ENCODE peak calls at places on chromosome 20, in four cellular contexts. G is HepG2, S is K562, P is GM12878. U is an unnamed sample. For H3K4me1, the result is how much of the 10 kb centered on the place peaks cover.

GRCh38 chr20:36312724-36313441 is 6.7 kb downstream of the DLGAP4 start:
- DNase-seq in G (no peak), S (no peak), P (no peak), U (no peak)

GRCh38 chr20:13996265-13996664 is 949 bp downstream of the MACROD2 start:
- DNase-seq in G (no peak), S (no peak), P (no peak), U (no peak)

GRCh38 chr20:667351-668034 is 8.1 kb downstream of the SCRT2 start:
- DNase-seq in G (peak), S (peak), P (no peak), U (no peak)

GRCh38 chr20:32527447-32528055 is 57.6 kb downstream of the NOL4L start:
- DNase-seq in G (no peak), S (no peak), P (no peak), U (no peak)

GRCh38 chr20:10115021-10115420 is 80.2 kb downstream of the ANKEF1 start:
- DNase-seq in G (no peak), S (no peak), P (no peak), U (no peak)

GRCh38 chr20:38534756-38535155 is 46.2 kb upstream of the ADIG start:
- DNase-seq in G (no peak), S (no peak), P (no peak), U (no peak)

GRCh38 chr20:59082981-59083380 is 40.4 kb upstream of the PRELID3B start:
- DNase-seq in G (no peak), S (no peak), P (no peak), U (no peak)

GRCh38 chr20:32274359-32274758 is 3.1 kb upstream of the KIF3B start:
- DNase-seq in G (no peak), S (no peak), P (no peak), U (no peak)

GRCh38 chr20:16481977-16482376 is 91.3 kb downstream of the KIF16B start:
- DNase-seq in G (no peak), S (no peak), P (no peak), U (no peak)

GRCh38 chr20:2800590-2801458 is at the start of gene CPXM1:
- DNase-seq in G (peak), S (peak), P (no peak), U (no peak)

GRCh38 chr20:32941155-32941885 is 62.9 kb downstream of the SUN5 start:
- DNase-seq in G (no peak), S (no peak), P (no peak), U (no peak)

GRCh38 chr20:58565461-58566175 is 50.4 kb upstream of the APCDD1L start:
- DNase-seq in G (no peak), S (no peak), P (no peak), U (no peak)

GRCh38 chr20:44066645-44067606 is 120.1 kb downstream of the JPH2 start:
- DNase-seq in G (no peak), S (no peak), P (no peak), U (no peak)

GRCh38 chr20:42612262-42612661 is 577.4 kb downstream of the PTPRT start:
- DNase-seq in G (no peak), S (no peak), P (no peak), U (no peak)

GRCh38 chr20:13336308-13337089 is 115.4 kb downstream of the ISM1 start:
- DNase-seq in G (peak), S (no peak), P (no peak), U (no peak)

GRCh38 chr20:36114707-36115106 is 39.8 kb upstream of the EPB41L1 start:
- DNase-seq in G (no peak), S (no peak), P (no peak), U (no peak)

GRCh38 chr20:38278150-38278549 is 17.6 kb upstream of the KIAA1755 start:
- DNase-seq in G (no peak), S (no peak), P (no peak), U (no peak)

GRCh38 chr20:47456952-47457724 is 44.5 kb upstream of the NCOA3 start:
- DNase-seq in G (no peak), S (no peak), P (no peak), U (no peak)

GRCh38 chr20:36703530-36703929 is 42.4 kb downstream of the NDRG3 start:
- DNase-seq in G (no peak), S (no peak), P (no peak), U (no peak)

GRCh38 chr20:38129248-38129865 is 35.7 kb downstream of the TGM2 start:
- DNase-seq in G (no peak), S (no peak), P (no peak), U (no peak)

GRCh38 chr20:61520761-61521460 is 268.9 kb downstream of the CDH4 start:
- DNase-seq in G (no peak), S (no peak), P (no peak), U (no peak)

GRCh38 chr20:37955511-37955910 is 52.6 kb downstream of the VSTM2L start:
- DNase-seq in G (no peak), S (no peak), P (no peak), U (no peak)

GRCh38 chr20:32524871-32525501 is 60.1 kb downstream of the NOL4L start:
- DNase-seq in G (no peak), S (no peak), P (no peak), U (no peak)

GRCh38 chr20:10660661-10661060 is 13.1 kb downstream of the JAG1 start:
- DNase-seq in G (no peak), S (no peak), P (no peak), U (no peak)

GRCh38 chr20:58312836-58313235 is 3.3 kb downstream of the RAB22A start:
- DNase-seq in G (no peak), S (no peak), P (no peak), U (no peak)

GRCh38 chr20:19741914-19742313 is 16.1 kb upstream of the RIN2 start:
- DNase-seq in G (no peak), S (no peak), P (no peak), U (no peak)

GRCh38 chr20:9454781-9455180 is 59.6 kb upstream of the LAMP5 start:
- DNase-seq in G (no peak), S (no peak), P (no peak), U (no peak)

GRCh38 chr20:10603971-10604864 is 69.6 kb downstream of the JAG1 start:
- DNase-seq in G (peak), S (no peak), P (no peak), U (no peak)

GRCh38 chr20:3679749-3680700 is 1.8 kb downstream of the ADAM33 start:
- DNase-seq in G (no peak), S (no peak), P (no peak), U (no peak)

GRCh38 chr20:23399568-23400241 is 21.6 kb downstream of the NAPB start:
- DNase-seq in G (no peak), S (peak), P (no peak), U (no peak)

GRCh38 chr20:20393770-20394169 is 25.9 kb downstream of the INSM1 start:
- DNase-seq in G (no peak), S (no peak), P (no peak), U (no peak)

GRCh38 chr20:40251284-40251932 is 437.6 kb downstream of the MAFB start:
- DNase-seq in G (peak), S (no peak), P (no peak), U (peak)

GRCh38 chr20:38581013-38581412 is at the start of gene ADIG:
- DNase-seq in G (peak), S (no peak), P (no peak), U (no peak)

GRCh38 chr20:36717657-36718056 is 28.2 kb downstream of the NDRG3 start:
- DNase-seq in G (peak), S (no peak), P (no peak), U (no peak)

GRCh38 chr20:59145926-59146800 is 17.5 kb upstream of the ZNF831 start:
- DNase-seq in G (no peak), S (no peak), P (no peak), U (no peak)

GRCh38 chr20:35490736-35491181 is 35.4 kb downstream of the CEP250 start:
- DNase-seq in G (no peak), S (no peak), P (peak), U (no peak)

GRCh38 chr20:50417484-50418235 is 92.5 kb upstream of the PTPN1 start:
- DNase-seq in G (peak), S (peak), P (no peak), U (no peak)

GRCh38 chr20:50415031-50415515 is 95.1 kb upstream of the PTPN1 start:
- DNase-seq in G (no peak), S (no peak), P (no peak), U (no peak)

GRCh38 chr20:50416269-50416863 is 93.8 kb upstream of the PTPN1 start:
- DNase-seq in G (no peak), S (no peak), P (no peak), U (no peak)

GRCh38 chr20:50416930-50417329 is 93.3 kb upstream of the PTPN1 start:
- DNase-seq in G (no peak), S (no peak), P (no peak), U (no peak)

DNA sequence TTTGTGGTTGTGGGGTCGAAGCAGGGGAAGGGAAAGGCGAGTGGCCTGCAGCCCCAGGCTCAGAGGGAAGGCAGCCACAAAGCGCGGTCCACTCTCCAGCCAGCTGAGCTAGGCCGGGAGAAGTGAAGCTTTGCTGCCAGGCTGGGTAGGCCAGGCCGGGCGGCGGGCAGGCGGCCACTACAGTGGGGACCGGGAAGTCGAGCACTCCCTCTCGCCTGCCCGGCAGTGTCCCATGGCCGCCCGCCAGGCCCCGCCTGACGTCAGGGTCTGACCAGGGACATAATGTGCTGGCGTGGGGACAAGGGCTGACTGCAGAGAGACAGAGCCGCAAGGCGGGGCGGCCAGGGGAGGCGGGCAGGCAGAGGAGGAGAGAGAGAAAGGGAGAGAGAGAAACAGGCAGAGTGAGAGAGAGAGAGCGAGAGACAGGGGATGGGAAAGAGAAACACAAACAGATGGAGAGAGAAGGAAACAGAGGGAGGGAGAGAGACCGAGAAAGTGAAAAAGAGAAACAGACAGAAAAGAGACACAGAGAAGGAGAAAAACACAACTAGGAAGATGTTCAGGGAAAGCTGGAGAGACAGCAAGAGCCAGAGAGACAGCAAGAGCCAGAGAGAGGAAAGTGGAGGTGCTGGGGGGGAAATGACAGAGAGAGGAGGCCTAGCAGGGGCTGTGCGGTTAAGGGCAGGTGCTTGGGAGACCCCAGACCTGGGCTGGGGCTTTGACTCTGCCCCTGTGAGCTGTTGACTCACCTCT is 94.5 kb upstream of the PTPN1 start:
- DNase-seq in G (peak), S (no peak), P (no peak), U (no peak)
- TF ChIP-seq CTCF in G (peak), S (no peak), P (no peak), U (no peak)

GRCh38 chr20:24491043-24491756 is 21.8 kb downstream of the SYNDIG1 start:
- DNase-seq in G (no peak), S (no peak), P (no peak), U (no peak)
- TF ChIP-seq ATF2 in G (no peak), S (no peak), P (no peak), U (no peak)

GRCh38 chr20:17950670-17951069 is 17.9 kb downstream of the SNX5 start:
- DNase-seq in G (no peak), S (no peak), P (no peak), U (no peak)

GRCh38 chr20:17953935-17954334 is 14.7 kb downstream of the SNX5 start:
- DNase-seq in G (no peak), S (no peak), P (no peak), U (no peak)

GRCh38 chr20:17955302-17955701 is 13.3 kb downstream of the SNX5 start:
- DNase-seq in G (no peak), S (no peak), P (no peak), U (no peak)

GRCh38 chr20:17951323-17951722 is 17.3 kb downstream of the SNX5 start:
- DNase-seq in G (no peak), S (no peak), P (no peak), U (no peak)

GRCh38 chr20:17952692-17953684 is 15.6 kb downstream of the SNX5 start:
- DNase-seq in G (no peak), S (no peak), P (no peak), U (no peak)
- H3K4me1 ChIP-seq in G (half or more), S (under half), P (under half), U (under half)

GRCh38 chr20:21521596-21522478 is 8.0 kb upstream of the NKX2-2 start:
- DNase-seq in G (no peak), S (no peak), P (no peak), U (no peak)
- TF ChIP-seq CTCF in G (no peak), S (no peak), P (no peak), U (no peak)

DNA sequence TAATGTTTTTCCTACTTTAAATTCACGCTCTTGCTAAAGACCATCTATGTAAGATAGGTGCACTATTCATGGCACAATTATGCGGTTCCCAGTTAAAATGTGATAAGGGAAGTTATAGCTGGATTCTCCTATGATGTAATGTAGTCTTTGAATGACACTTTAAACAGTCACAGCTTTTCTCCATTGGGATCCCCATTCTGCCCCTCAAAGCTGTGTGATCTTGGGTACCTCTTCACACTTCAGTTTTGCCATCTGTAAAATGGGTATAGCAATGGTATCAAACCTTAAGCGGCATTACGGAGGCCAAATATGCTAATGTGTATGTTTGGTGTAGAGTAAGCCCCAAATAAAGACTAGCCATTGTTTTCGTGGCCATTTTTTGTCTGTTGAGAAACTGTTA is 64.7 kb upstream of the ZNF217 start:
- DNase-seq in G (no peak), S (no peak), P (no peak), U (no peak)
- TF ChIP-seq ATF2 in G (no peak), S (no peak), P (no peak), U (no peak)

GRCh38 chr20:53657289-53657678 is 63.6 kb upstream of the ZNF217 start:
- DNase-seq in G (no peak), S (no peak), P (no peak), U (no peak)
- H3K4me1 ChIP-seq in G (half or more), S (under half), P (half or more), U (under half)

DNA sequence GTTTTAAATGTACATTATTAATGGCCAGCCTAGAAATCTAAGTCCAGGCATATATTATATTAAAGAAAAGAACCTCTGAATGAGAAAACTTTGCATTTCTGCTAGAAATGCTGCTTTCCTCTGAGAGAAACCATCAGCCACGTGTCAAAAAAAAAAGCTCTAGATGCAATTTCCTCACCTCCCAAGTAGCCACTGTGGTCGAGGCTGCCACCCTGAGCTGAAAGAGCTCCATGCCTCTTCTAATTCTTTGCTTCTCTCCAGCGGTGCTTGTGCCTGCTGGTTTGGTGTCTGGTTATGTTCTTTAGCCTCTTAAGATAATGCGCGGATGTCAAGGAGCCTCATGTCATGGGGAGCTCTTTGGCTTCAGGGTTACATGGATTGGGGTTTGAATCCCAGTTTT is 316.0 kb downstream of the TFAP2C start:
- DNase-seq in G (no peak), S (no peak), P (no peak), U (no peak)
- TF ChIP-seq CTCF in G (no peak), S (no peak), P (no peak), U (no peak)

GRCh38 chr20:46306743-46307138 is 1.6 kb downstream of the CDH22 start:
- DNase-seq in G (no peak), S (no peak), P (no peak), U (no peak)

GRCh38 chr20:46307139-46307998 is 929 bp downstream of the CDH22 start:
- DNase-seq in G (peak), S (peak), P (no peak), U (peak)

GRCh38 chr20:46307999-46308257 is 370 bp downstream of the CDH22 start:
- DNase-seq in G (no peak), S (no peak), P (no peak), U (no peak)

GRCh38 chr20:46309945-46310344 is 1.6 kb upstream of the CDH22 start:
- DNase-seq in G (no peak), S (no peak), P (no peak), U (no peak)

DNA sequence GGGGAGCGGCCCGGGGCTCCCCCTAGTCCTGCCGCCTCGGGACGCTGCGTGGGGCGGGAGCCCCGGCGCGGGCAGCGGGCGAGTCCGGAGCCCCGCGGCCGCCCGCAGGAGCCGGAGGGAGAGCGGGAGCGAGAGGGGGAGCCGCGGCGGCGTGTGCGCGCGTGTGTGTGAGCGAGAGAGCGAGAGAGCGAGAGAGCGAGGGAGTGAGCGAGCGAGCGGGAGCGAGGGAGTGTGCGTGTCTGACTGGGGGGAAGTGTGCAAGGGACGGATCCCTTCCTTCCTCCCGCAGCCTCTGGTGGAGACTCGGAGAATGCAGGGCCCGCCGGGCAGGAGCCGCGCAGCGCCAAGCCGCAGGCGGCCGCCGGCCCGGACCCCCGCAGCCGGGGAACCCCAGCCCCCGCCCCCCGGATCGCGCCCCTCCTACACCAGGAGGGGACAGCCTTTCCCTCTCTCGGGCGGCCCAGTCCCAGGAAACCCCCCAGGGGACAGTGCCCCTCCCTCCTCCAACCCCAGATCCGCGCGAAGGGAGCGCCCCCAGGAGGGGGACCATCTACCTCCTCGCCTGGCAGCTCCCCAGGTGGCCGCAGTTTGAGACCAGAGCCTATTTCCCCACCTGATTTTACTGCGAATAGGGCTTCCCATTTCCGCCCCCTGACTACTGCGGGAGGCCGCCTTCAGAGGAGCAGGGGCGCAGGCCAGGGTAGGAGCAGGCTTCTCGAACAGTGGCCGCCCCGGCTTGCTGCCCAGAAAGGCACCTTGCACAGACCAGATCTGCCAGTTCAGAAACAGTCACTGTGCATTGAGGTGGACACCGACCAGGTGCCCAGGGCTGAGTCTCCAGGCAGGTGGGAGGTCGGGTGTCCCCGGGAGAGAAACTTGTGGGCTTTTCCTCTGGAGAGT is at the start of gene CDH22:
- DNase-seq in G (peak), S (peak), P (no peak), U (no peak)
- TF ChIP-seq ATF2 in G (no peak), S (no peak), P (no peak), U (no peak)